ENCODE peak calls at places on chromosomes 4 and X, in four cellular contexts. C is testis, I is adrenal gland, U is tibial artery. R is an unnamed sample.

GRCh38 chr4:183563874-183564273 is 59.0 kb downstream of the ING2 start:
- DNase-seq in I (peak), U (no peak), C (no peak), R (no peak)

GRCh38 chrX:2703991-2704369 is 12.9 kb downstream of the CD99 start:
- DNase-seq in U (peak), C (peak), I (no peak), R (no peak)

GRCh38 chr4:94519925-94520789 is 68.4 kb downstream of the PDLIM5 start:
- DNase-seq in C (no peak), I (no peak), U (no peak), R (no peak)

GRCh38 chr4:150206265-150206664 is 128.0 kb downstream of the DCLK2 start:
- DNase-seq in C (no peak), U (no peak), I (no peak), R (no peak)

GRCh38 chrX:77431227-77431626 is 16.0 kb upstream of the FGF16 start:
- DNase-seq in U (peak), C (no peak), I (peak), R (peak)

GRCh38 chr4:23384741-23385140 is 505.1 kb downstream of the PPARGC1A start:
- DNase-seq in U (no peak), I (no peak), C (no peak), R (no peak)

GRCh38 chrX:143988356-143988755 is 104.5 kb downstream of the UBE2NL start:
- DNase-seq in I (no peak), U (no peak), C (no peak), R (no peak)

GRCh38 chrX:81729269-81729777 is 527.4 kb downstream of the SH3BGRL start:
- DNase-seq in U (no peak), I (no peak), C (no peak), R (no peak)

GRCh38 chr4:186227221-186227620 is at the start of gene KLKB1:
- DNase-seq in U (no peak), C (no peak), I (no peak), R (no peak)

GRCh38 chrX:153669174-153669890 is 4.3 kb downstream of the PNCK start:
- DNase-seq in C (no peak), I (no peak), U (no peak), R (peak)

GRCh38 chrX:149825424-149825823 is 43.7 kb downstream of the MAGEA9 start:
- DNase-seq in I (peak), U (no peak), C (peak), R (peak)

GRCh38 chr4:185721949-185722316 is 90.1 kb downstream of the SORBS2 start:
- DNase-seq in C (no peak), U (no peak), I (peak), R (no peak)

GRCh38 chr4:15714616-15715015 is 11.8 kb downstream of the BST1 start:
- DNase-seq in U (no peak), C (no peak), I (peak), R (no peak)

GRCh38 chrX:68989865-68990606 is 161.2 kb downstream of the EFNB1 start:
- DNase-seq in I (peak), U (peak), C (peak), R (no peak)

GRCh38 chrX:50161143-50161542 is 39.7 kb downstream of the AKAP4 start:
- DNase-seq in I (no peak), U (no peak), C (no peak), R (no peak)

GRCh38 chrX:1792636-1793035 is 177.8 kb downstream of the ASMT start:
- DNase-seq in U (no peak), C (no peak), I (no peak), R (no peak)

GRCh38 chr4:74402692-74403460 is 37.9 kb downstream of the EREG start:
- DNase-seq in I (no peak), U (no peak), C (no peak), R (no peak)

GRCh38 chrX:154735695-154736393 is 15.0 kb downstream of the GAB3 start:
- DNase-seq in C (peak), U (peak), I (peak), R (no peak)

GRCh38 chr4:3701271-3702083 is 64.7 kb upstream of the ADRA2C start:
- DNase-seq in I (no peak), C (no peak), U (no peak), R (no peak)

GRCh38 chr4:162406637-162407370 is 243.0 kb upstream of the FSTL5 start:
- DNase-seq in C (no peak), I (no peak), U (no peak), R (no peak)

GRCh38 chr4:100879471-100879870 is 361.6 kb upstream of the EMCN start:
- DNase-seq in I (no peak), C (no peak), U (no peak), R (no peak)

GRCh38 chr4:10023806-10024205 is 2.5 kb upstream of the SLC2A9 start:
- DNase-seq in C (no peak), I (peak), U (no peak), R (no peak)

GRCh38 chr4:41360911-41361830 is 104.4 kb downstream of the UCHL1 start:
- DNase-seq in I (peak), U (peak), C (peak), R (peak)

GRCh38 chr4:80798082-80798481 is 232.4 kb upstream of the BMP3 start:
- DNase-seq in C (no peak), I (no peak), U (no peak), R (no peak)

GRCh38 chr4:23368081-23368697 is 521.7 kb downstream of the PPARGC1A start:
- DNase-seq in U (no peak), C (peak), I (peak), R (peak)

GRCh38 chrX:69124108-69124507 is 41.1 kb downstream of the PJA1 start:
- DNase-seq in C (no peak), I (no peak), U (no peak), R (no peak)

GRCh38 chr4:7890635-7891393 is 48.8 kb downstream of the AFAP1 start:
- DNase-seq in C (no peak), U (no peak), I (no peak), R (no peak)

GRCh38 chr4:118284169-118284568 is 68.6 kb downstream of the PRSS12 start:
- DNase-seq in C (no peak), U (no peak), I (no peak), R (no peak)

GRCh38 chr4:118279920-118280432 is 72.8 kb downstream of the PRSS12 start:
- DNase-seq in C (no peak), I (no peak), U (no peak), R (no peak)

GRCh38 chr4:118280501-118281218 is 72.1 kb downstream of the PRSS12 start:
- DNase-seq in U (no peak), C (peak), I (peak), R (peak)

GRCh38 chr4:118282692-118283091 is 70.1 kb downstream of the PRSS12 start:
- DNase-seq in U (no peak), I (no peak), C (no peak), R (no peak)

GRCh38 chr4:118281611-118282442 is 71.0 kb downstream of the PRSS12 start:
- DNase-seq in U (no peak), C (no peak), I (no peak), R (peak)
- H3K27ac ChIP-seq in U (no peak), C (no peak), I (no peak), R (peak)

GRCh38 chrX:115367455-115367854 is 77.9 kb downstream of the LUZP4 start:
- DNase-seq in I (no peak), C (no peak), U (no peak), R (no peak)

GRCh38 chrX:115366535-115366934 is 77.0 kb downstream of the LUZP4 start:
- DNase-seq in C (no peak), U (no peak), I (no peak), R (no peak)

GRCh38 chrX:115364625-115365024 is 75.1 kb downstream of the LUZP4 start:
- DNase-seq in C (no peak), I (no peak), U (no peak), R (no peak)

GRCh38 chrX:115360220-115360781 is 70.8 kb downstream of the LUZP4 start:
- DNase-seq in C (no peak), I (no peak), U (no peak), R (no peak)

DNA sequence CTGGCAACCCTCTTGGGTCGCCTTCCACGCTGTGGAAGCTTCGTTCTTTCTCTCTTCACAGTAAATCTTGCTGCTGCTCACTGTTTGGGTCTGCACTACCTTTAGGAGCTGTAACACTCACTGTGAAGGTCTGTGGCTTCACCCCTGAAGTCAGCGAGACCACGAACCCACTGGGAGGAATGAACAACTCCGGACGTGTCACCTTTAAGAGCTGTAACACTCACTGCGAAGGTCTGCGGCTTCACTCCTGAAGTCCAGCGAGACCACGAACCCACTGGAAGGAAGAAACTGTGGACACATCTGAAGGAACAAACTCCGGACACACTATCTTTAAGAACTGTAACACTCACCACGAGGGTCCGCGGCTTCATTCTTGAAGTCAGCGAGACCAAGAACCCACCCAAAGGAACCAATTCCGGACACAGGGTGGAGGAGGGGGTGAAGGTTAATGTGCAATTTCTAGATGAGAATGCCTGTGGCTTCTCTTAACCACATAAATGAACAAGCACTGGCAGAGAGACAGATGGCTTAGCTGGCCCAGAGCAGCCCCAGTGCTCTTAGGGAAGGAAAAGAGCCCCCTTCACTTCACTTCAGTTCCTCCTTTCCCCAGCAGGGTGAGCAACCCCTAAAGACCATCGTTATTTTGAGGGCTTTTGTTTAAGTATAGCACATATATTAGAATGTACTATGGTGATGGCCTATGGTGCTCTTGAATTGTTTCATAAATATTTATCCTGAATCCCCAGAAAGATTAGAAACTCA is 73.0 kb downstream of the LUZP4 start:
- DNase-seq in I (no peak), C (no peak), U (no peak), R (peak)
- TF ChIP-seq CTCF in I (no peak), C (no peak), U (no peak), R (peak)

GRCh38 chr4:1872918-1873269 is 1.7 kb downstream of the NSD2 start:
- DNase-seq in I (no peak), U (no peak), C (no peak), R (no peak)

GRCh38 chr4:1870578-1871443 is at the start of gene NSD2:
- DNase-seq in I (peak), C (peak), U (peak), R (peak)

GRCh38 chr4:1873291-1873690 is 2.1 kb downstream of the NSD2 start:
- DNase-seq in U (no peak), C (no peak), I (no peak), R (peak)

GRCh38 chr4:1870328-1870577 is 940 bp upstream of the NSD2 start:
- DNase-seq in I (peak), C (peak), U (peak), R (peak)

DNA sequence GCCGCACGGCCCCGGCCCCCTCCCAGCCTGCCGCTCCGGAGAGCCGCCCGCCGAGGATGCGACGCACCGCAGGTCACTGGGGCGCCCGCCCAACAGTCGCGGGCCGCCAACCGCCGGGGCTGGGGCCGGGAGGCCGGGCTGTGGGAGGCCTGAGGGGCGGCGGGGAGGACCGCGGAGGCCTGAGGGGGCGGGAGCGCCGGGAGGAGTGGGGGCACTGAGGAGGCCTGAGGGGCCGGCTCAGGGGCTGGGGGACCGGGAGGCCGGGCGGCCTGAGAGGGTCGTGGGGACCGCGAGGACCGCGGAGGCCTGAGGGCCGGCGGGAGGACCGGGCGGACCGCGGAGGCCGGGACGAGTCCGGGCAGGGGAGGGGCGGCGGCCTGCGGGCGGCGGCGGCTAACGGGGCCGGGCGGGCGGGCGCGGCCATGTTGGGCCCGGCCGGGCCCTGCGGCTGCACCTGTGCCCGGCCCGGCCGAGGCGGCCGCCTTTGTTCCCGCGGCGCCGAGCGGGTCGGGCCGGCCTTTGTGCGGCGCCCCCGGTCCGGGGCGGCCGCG is 353 bp downstream of the NSD2 start:
- DNase-seq in I (peak), U (no peak), C (no peak), R (peak)
- H3K27ac ChIP-seq in I (peak), U (peak), C (peak), R (peak)

DNA sequence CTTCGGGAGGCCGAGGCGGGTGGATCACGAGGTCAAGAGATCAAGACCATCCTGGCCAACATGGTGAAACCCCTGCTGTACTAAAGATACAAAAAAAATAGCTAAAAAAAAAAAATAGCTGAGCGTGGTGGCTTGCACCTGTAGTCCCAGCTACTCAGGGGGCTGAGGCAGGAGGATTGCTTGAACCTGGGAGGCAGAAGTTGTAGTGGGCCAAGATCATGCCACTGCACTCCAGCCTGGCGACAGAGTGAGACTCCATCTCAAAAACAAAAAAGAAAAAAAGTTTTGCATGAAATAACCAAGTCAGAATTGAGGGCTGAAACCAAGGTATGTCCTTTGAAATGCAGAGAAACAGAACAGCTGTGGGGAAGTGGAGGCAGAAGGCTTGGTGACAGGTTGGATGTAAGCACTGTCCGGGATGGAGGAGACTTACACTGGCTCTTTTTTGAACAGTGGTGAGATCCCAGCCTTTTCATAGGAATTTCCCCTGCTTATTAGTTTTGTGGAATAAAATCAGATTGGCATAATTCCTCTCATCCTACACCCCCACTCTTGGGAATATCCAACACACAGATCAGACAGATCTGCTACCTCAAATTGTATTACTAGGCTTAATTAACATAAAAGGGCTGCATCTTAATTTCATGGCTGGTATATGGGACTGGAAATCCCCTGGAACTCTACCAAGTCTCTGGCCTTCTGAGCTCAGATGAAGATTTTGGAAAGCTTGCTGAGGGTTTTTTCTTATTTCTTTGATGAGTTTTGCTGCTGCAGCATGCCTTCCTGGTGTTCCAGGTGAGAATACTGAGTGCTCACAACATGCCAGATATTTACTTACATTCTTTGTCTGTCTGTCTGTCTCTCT is 18.8 kb upstream of the C4orf36 start:
- DNase-seq in U (no peak), C (no peak), I (no peak), R (no peak)
- TF ChIP-seq CTCF in U (no peak), C (no peak), I (no peak), R (no peak)

GRCh38 chrX:123590842-123591491 is 141.9 kb downstream of the THOC2 start:
- DNase-seq in I (no peak), C (no peak), U (no peak), R (no peak)
- H3K27ac ChIP-seq in I (no peak), C (no peak), U (no peak), R (no peak)

R was measured in WERI-Rb-1.